ENCODE peak calls at places on chromosomes 6 and 20, in six cellular contexts. Z is IMR-90, X is A549, H is SK-N-SH, L is HepG2, F is GM12878. N is an unnamed sample.

GRCh38 chr6:110250838-110251237 is 70.6 kb downstream of the CDC40 start:
- DNase-seq in Z (no peak), X (peak; percentile 34), H (no peak), L (peak; percentile 19), F (no peak), N (peak; percentile 32)

GRCh38 chr20:11331096-11331495 is 586.6 kb upstream of the BTBD3 start:
- DNase-seq in Z (no peak), X (no peak), H (no peak), L (no peak), F (no peak), N (no peak)

GRCh38 chr6:143545976-143546547 is 34.5 kb upstream of the FUCA2 start:
- DNase-seq in Z (peak; percentile 59), X (no peak), H (no peak), L (peak; percentile 68), F (no peak), N (peak; percentile 67)

GRCh38 chr6:148146717-148147116 is 195.9 kb upstream of the SASH1 start:
- DNase-seq in Z (peak; percentile 36), X (no peak), H (no peak), L (no peak), F (no peak), N (no peak)

GRCh38 chr6:56851541-56852248 is 103.2 kb upstream of the BEND6 start:
- DNase-seq in Z (peak; percentile 89), X (peak; percentile 65), H (peak; percentile 66), L (peak; percentile 72), F (peak; percentile 89), N (no peak)

GRCh38 chr20:15336011-15336410 is 998.6 kb upstream of the FLRT3 start:
- DNase-seq in Z (no peak), X (no peak), H (no peak), L (no peak), F (no peak), N (no peak)

GRCh38 chr6:56259682-56260081 is 12.3 kb upstream of the COL21A1 start:
- DNase-seq in Z (peak; percentile 53), X (no peak), H (no peak), L (no peak), F (no peak), N (no peak)

GRCh38 chr6:166619912-166620311 is 7.1 kb downstream of the RPS6KA2 start:
- DNase-seq in Z (peak; percentile 98), X (no peak), H (peak; percentile 47), L (no peak), F (no peak), N (no peak)

GRCh38 chr6:100573169-100573568 is 108.4 kb upstream of the SIM1 start:
- DNase-seq in Z (peak; percentile 65), X (peak; percentile 18), H (peak; percentile 7), L (peak; percentile 15), F (no peak), N (peak; percentile 17)

GRCh38 chr6:51768087-51768486 is 319.3 kb downstream of the PKHD1 start:
- DNase-seq in Z (no peak), X (no peak), H (no peak), L (no peak), F (no peak), N (no peak)

GRCh38 chr20:51500311-51500710 is 42.2 kb downstream of the NFATC2 start:
- DNase-seq in Z (no peak), X (no peak), H (no peak), L (no peak), F (peak; percentile 37), N (peak; percentile 57)

GRCh38 chr6:27295301-27296079 is 16.6 kb downstream of the POM121L2 start:
- DNase-seq in Z (peak; percentile 85), X (peak; percentile 88), H (no peak), L (peak; percentile 79), F (no peak), N (peak; percentile 78)

GRCh38 chr6:134094436-134094835 is 42.0 kb upstream of the SLC2A12 start:
- DNase-seq in Z (no peak), X (no peak), H (no peak), L (no peak), F (no peak), N (no peak)

GRCh38 chr20:4808872-4809271 is 87.2 kb downstream of the PRND start:
- DNase-seq in Z (peak; percentile 21), X (no peak), H (no peak), L (no peak), F (no peak), N (no peak)

GRCh38 chr20:40628877-40629276 is 60.2 kb downstream of the MAFB start:
- DNase-seq in Z (no peak), X (no peak), H (no peak), L (no peak), F (no peak), N (no peak)

GRCh38 chr20:54340667-54341081 is 132.8 kb downstream of the PFDN4 start:
- DNase-seq in Z (peak; percentile 84), X (no peak), H (no peak), L (no peak), F (no peak), N (no peak)

GRCh38 chr6:20341564-20341963 is 60.1 kb upstream of the E2F3 start:
- DNase-seq in Z (no peak), X (no peak), H (no peak), L (no peak), F (no peak), N (no peak)

GRCh38 chr20:63176035-63176434 is 39.9 kb downstream of the YTHDF1 start:
- DNase-seq in Z (no peak), X (no peak), H (no peak), L (no peak), F (no peak), N (no peak)

GRCh38 chr6:35288834-35289233 is 8.8 kb upstream of the DEF6 start:
- DNase-seq in Z (no peak), X (no peak), H (no peak), L (no peak), F (no peak), N (no peak)

GRCh38 chr6:143205983-143206382 is 145.3 kb downstream of the AIG1 start:
- DNase-seq in Z (peak; percentile 22), X (no peak), H (no peak), L (no peak), F (no peak), N (no peak)

DNA sequence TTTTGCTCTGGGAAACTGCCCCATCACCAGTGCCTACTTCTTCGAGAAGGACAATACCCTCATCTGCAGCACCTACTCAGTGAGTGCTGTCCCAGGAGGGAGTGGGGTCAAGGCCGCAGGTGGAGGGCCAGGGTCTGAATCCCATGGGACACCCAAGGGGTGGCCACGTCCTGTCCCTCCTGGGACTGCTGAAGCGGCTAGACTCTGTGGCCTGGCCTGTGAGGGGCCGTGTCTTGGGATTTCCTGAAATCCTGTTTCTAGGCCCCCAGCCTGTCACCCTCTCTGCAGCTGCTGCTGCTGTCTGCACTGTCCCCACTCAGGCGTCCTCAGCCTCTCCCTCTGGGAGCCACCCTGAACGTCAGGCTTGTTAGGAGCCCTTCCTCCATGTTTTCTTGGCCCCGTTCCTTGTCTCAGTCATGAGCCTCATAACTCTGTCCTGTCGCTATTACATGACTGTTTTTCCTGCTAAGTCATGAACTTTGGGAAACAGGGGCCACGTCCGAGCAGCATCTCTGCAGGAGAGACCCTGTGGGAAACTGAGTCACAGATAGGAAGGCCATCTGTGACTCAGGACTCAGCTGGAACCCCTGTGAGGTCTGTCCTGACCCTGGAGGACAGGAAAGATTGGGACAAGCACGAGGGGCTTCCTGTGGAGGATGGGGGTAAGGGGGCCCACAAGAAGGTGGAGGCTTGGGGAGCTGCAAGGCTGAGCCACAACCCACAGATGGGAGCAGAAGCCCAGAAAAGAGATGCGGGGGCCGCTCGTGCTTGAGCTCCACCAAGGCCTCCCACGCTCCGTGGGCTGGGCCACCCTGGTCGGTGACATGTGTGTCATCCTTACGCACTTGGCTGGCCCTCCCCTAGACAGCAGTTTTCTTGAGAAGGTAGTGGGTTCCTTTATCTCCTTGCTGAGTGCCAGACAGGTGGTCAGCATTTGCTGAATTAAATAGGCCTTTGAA is 49.9 kb downstream of the EFCAB8 start:
- DNase-seq in Z (no peak), X (no peak), H (no peak), L (no peak), F (no peak), N (no peak)
- TF ChIP-seq RFX5 in Z (no peak), X (no peak), H (no peak), L (no peak), F (no peak), N (no peak)

GRCh38 chr6:40338306-40338705 is 248.9 kb downstream of the LRFN2 start:
- DNase-seq in Z (no peak), X (no peak), H (no peak), L (no peak), F (no peak), N (no peak)
- TF ChIP-seq RFX5 in Z (no peak), X (no peak), H (no peak), L (no peak), F (no peak), N (no peak)

DNA sequence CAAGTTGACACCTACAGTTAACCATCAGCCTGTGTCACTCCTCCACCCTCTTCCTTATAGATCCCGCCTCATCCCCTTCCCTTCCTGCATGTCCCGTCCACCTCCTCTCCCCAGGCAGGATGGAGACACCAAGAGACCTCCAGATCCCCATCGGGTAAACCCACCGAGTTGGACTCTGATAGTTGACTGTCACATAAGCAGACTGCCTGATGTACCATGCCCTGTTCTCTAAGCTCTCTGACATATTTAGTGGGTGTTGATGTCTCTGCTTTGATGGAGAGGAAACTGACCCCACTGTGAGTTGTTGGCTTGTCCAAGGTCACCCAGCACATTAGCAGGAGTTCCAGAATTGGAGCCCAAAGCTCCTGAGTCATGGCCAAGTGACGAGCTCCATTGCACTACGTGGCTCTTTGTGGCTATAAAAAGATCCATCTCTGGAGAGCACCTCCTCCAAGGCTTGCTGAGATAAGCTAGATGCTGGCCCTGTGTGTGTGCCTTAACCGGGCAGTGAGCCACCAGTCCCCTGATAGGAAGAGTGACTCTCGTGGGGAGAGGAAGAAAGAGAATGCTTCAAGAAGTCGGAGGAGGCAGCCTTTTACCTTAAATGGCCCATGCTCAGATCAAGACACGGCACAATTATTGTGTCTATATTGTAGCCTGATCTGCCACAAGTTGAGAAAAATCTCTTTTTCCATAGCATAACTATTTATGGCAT is 236.0 kb upstream of the ECI2 start:
- DNase-seq in Z (peak; percentile 92), X (no peak), H (no peak), L (no peak), F (no peak), N (peak; percentile 54)
- TF ChIP-seq RFX5 in Z (no peak), X (no peak), H (no peak), L (no peak), F (no peak), N (no peak)

GRCh38 chr20:53004267-53004813 is 32.2 kb downstream of the TSHZ2 start:
- DNase-seq in Z (no peak), X (no peak), H (no peak), L (no peak), F (no peak), N (no peak)

GRCh38 chr20:53002786-53003185 is 30.6 kb downstream of the TSHZ2 start:
- DNase-seq in Z (no peak), X (no peak), H (no peak), L (no peak), F (no peak), N (no peak)

GRCh38 chr20:52999040-52999439 is 26.9 kb downstream of the TSHZ2 start:
- DNase-seq in Z (no peak), X (no peak), H (no peak), L (no peak), F (no peak), N (no peak)

GRCh38 chr20:53001502-53002301 is 29.5 kb downstream of the TSHZ2 start:
- DNase-seq in Z (peak; percentile 8), X (no peak), H (no peak), L (no peak), F (peak; percentile 55), N (no peak)

DNA sequence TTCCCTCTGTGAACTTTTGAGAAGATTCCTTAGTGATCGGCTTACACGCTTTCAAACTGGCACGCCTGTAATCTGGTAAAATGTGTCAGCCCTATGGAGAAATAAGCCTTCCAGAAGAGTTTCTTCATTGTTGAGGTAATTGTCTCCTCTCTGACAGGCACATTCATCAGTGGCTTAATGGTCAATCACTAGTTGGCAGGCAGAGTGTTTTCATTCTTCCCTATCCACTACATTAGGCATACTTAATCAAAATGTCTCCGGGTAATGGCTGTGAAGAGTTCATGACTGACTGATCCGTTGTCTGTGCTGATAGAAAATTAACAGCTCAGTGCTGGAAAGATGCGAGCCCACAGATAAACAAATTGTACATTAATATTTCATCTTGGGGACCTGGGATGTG is 31.3 kb downstream of the TSHZ2 start:
- DNase-seq in Z (no peak), X (no peak), H (no peak), L (no peak), F (no peak), N (no peak)
- TF ChIP-seq RFX5 in Z (no peak), X (no peak), H (peak; percentile 70), L (no peak), F (no peak), N (no peak)

N was measured in K562.